ENCODE peak calls at places on chromosomes 2 and 18, in six cellular contexts. J is HEK293T; L is NCI-H774; T is mammary epithelial cell; S is activated naive CD8-positive, alpha-beta T cell treated with anti-CD3 and anti-CD28 coated beads, Interleukin-2, amount 10 ng/mL, durations not matched to agents 7 days and 5 days; P is HFF-Myc. M is an unnamed sample.

GRCh38 chr2:210961249-210961648 is 404.9 kb downstream of the CPS1 start:
- DNase-seq in J (no peak), L (no peak), T (peak), S (no peak), P (no peak), M (no peak)

GRCh38 chr2:134728163-134728562 is 9.4 kb upstream of the TMEM163 start:
- DNase-seq in J (no peak), L (no peak), T (no peak), S (no peak), P (no peak), M (no peak)

GRCh38 chr2:7023542-7023941 is 106.3 kb downstream of the RNF144A start:
- DNase-seq in J (no peak), L (no peak), T (no peak), S (no peak), P (no peak), M (no peak)

GRCh38 chr2:69221960-69222751 is 164.9 kb downstream of the GFPT1 start:
- DNase-seq in J (no peak), L (no peak), T (no peak), S (no peak), P (no peak), M (no peak)

GRCh38 chr2:202061695-202062094 is 11.4 kb upstream of the KIAA2012 start:
- DNase-seq in J (no peak), L (no peak), T (no peak), S (no peak), P (no peak), M (no peak)

GRCh38 chr18:41992698-41993097 is 37.7 kb downstream of the PIK3C3 start:
- DNase-seq in J (no peak), L (no peak), T (no peak), S (no peak), P (no peak), M (no peak)

GRCh38 chr18:36354989-36355388 is 57.5 kb downstream of the FHOD3 start:
- DNase-seq in J (no peak), L (no peak), T (peak), S (no peak), P (no peak), M (no peak)

GRCh38 chr2:134137182-134137595 is 116.7 kb upstream of the MGAT5 start:
- DNase-seq in J (no peak), L (no peak), T (no peak), S (no peak), P (peak), M (peak)

M was measured in LoVo.